ENCODE peak calls at places on chromosome 18, in eight cellular contexts. One of them, this sample, is unnamed.

GRCh38 chr18:48841381-48842258 is 109.1 kb downstream of the SMAD7 start:
- DNase-seq in sigmoid colon: no peak
- DNase-seq in cardiac fibroblast: peak; percentile 82
- DNase-seq in K562: peak; percentile 33
- DNase-seq in heart right ventricle: peak; percentile 58
- DNase-seq in small intestine: no peak
- DNase-seq in HCT116: no peak
- DNase-seq in body of pancreas: peak; percentile 65
- DNase-seq in this sample: peak; percentile 74

GRCh38 chr18:58785171-58785805 is 79.4 kb upstream of the ZNF532 start:
- DNase-seq in sigmoid colon: no peak
- DNase-seq in K562: no peak
- DNase-seq in HCT116: peak; percentile 88
- DNase-seq in body of pancreas: peak; percentile 32
- DNase-seq in cardiac fibroblast: peak; percentile 79
- DNase-seq in small intestine: peak; percentile 7
- DNase-seq in heart right ventricle: no peak
- DNase-seq in this sample: peak; percentile 77

GRCh38 chr18:50695431-50696176 is 124.2 kb downstream of the MRO start:
- DNase-seq in sigmoid colon: peak; percentile 47
- DNase-seq in body of pancreas: no peak
- DNase-seq in cardiac fibroblast: no peak
- DNase-seq in heart right ventricle: peak; percentile 36
- DNase-seq in HCT116: no peak
- DNase-seq in K562: no peak
- DNase-seq in small intestine: no peak
- DNase-seq in this sample: no peak

GRCh38 chr18:4204151-4204720 is 250.9 kb downstream of the DLGAP1 start:
- DNase-seq in body of pancreas: no peak
- DNase-seq in K562: no peak
- DNase-seq in HCT116: no peak
- DNase-seq in cardiac fibroblast: no peak
- DNase-seq in sigmoid colon: no peak
- DNase-seq in heart right ventricle: no peak
- DNase-seq in small intestine: no peak
- DNase-seq in this sample: no peak

GRCh38 chr18:2083691-2084090 is 487.6 kb downstream of the METTL4 start:
- DNase-seq in small intestine: no peak
- DNase-seq in cardiac fibroblast: no peak
- DNase-seq in heart right ventricle: peak; percentile 8
- DNase-seq in body of pancreas: no peak
- DNase-seq in sigmoid colon: no peak
- DNase-seq in HCT116: no peak
- DNase-seq in K562: peak; percentile 21
- DNase-seq in this sample: no peak

GRCh38 chr18:58496937-58497336 is 132.0 kb downstream of the ALPK2 start:
- DNase-seq in sigmoid colon: no peak
- DNase-seq in heart right ventricle: no peak
- DNase-seq in HCT116: peak; percentile 10
- DNase-seq in K562: peak; percentile 12
- DNase-seq in body of pancreas: no peak
- DNase-seq in small intestine: no peak
- DNase-seq in cardiac fibroblast: no peak
- DNase-seq in this sample: no peak

GRCh38 chr18:48290162-48290926 is 118.8 kb downstream of the ZBTB7C start:
- DNase-seq in cardiac fibroblast: no peak
- DNase-seq in K562: no peak
- DNase-seq in small intestine: no peak
- DNase-seq in sigmoid colon: no peak
- DNase-seq in heart right ventricle: no peak
- DNase-seq in HCT116: no peak
- DNase-seq in body of pancreas: no peak
- DNase-seq in this sample: no peak

GRCh38 chr18:76056467-76057194 is 438.4 kb downstream of the ZNF516 start:
- DNase-seq in heart right ventricle: peak; percentile 21
- DNase-seq in small intestine: no peak
- DNase-seq in HCT116: no peak
- DNase-seq in cardiac fibroblast: peak; percentile 36
- DNase-seq in body of pancreas: peak; percentile 35
- DNase-seq in sigmoid colon: peak; percentile 83
- DNase-seq in K562: no peak
- DNase-seq in this sample: peak; percentile 73

GRCh38 chr18:58556333-58557012 is 72.4 kb downstream of the ALPK2 start:
- DNase-seq in cardiac fibroblast: peak; percentile 70
- DNase-seq in K562: no peak
- DNase-seq in body of pancreas: peak; percentile 15
- DNase-seq in heart right ventricle: peak; percentile 47
- DNase-seq in HCT116: no peak
- DNase-seq in small intestine: peak; percentile 82
- DNase-seq in sigmoid colon: no peak
- DNase-seq in this sample: peak; percentile 44

GRCh38 chr18:48039769-48040215 is 109.3 kb upstream of the SMAD2 start:
- DNase-seq in sigmoid colon: peak; percentile 56
- DNase-seq in HCT116: no peak
- DNase-seq in small intestine: no peak
- DNase-seq in heart right ventricle: no peak
- DNase-seq in body of pancreas: no peak
- DNase-seq in cardiac fibroblast: no peak
- DNase-seq in K562: no peak
- DNase-seq in this sample: no peak

GRCh38 chr18:5627756-5628511 is 84.1 kb upstream of the EPB41L3 start:
- DNase-seq in K562: no peak
- DNase-seq in sigmoid colon: no peak
- DNase-seq in cardiac fibroblast: no peak
- DNase-seq in small intestine: peak; percentile 94
- DNase-seq in HCT116: no peak
- DNase-seq in heart right ventricle: no peak
- DNase-seq in body of pancreas: no peak
- DNase-seq in this sample: peak; percentile 1

GRCh38 chr18:49561377-49562193 is at the start of gene LIPG:
- DNase-seq in cardiac fibroblast: peak; percentile 85
- DNase-seq in body of pancreas: peak; percentile 59
- DNase-seq in heart right ventricle: no peak
- DNase-seq in small intestine: peak; percentile 98
- DNase-seq in sigmoid colon: no peak
- DNase-seq in HCT116: peak; percentile 57
- DNase-seq in K562: peak; percentile 79
- DNase-seq in this sample: peak; percentile 77

GRCh38 chr18:62596145-62597005 is 73.5 kb downstream of the ZCCHC2 start:
- DNase-seq in sigmoid colon: no peak
- DNase-seq in small intestine: no peak
- DNase-seq in body of pancreas: no peak
- DNase-seq in K562: no peak
- DNase-seq in HCT116: no peak
- DNase-seq in heart right ventricle: peak; percentile 23
- DNase-seq in cardiac fibroblast: no peak
- DNase-seq in this sample: no peak
- H3K4me3 ChIP-seq in sigmoid colon: peak overlapping the region; percentile 12
- H3K4me3 ChIP-seq in small intestine: peak overlapping the region; percentile 14
- H3K4me3 ChIP-seq in body of pancreas: no peak overlapping the region
- H3K4me3 ChIP-seq in K562: no peak overlapping the region
- H3K4me3 ChIP-seq in HCT116: no peak overlapping the region
- H3K4me3 ChIP-seq in heart right ventricle: peak overlapping the region; percentile 58
- H3K4me3 ChIP-seq in cardiac fibroblast: peak overlapping the region; percentile 14
- H3K4me3 ChIP-seq in this sample: peak overlapping the region; percentile 22

GRCh38 chr18:11148655-11149440 is 521 bp downstream of the PIEZO2 start:
- DNase-seq in sigmoid colon: no peak
- DNase-seq in HCT116: no peak
- DNase-seq in heart right ventricle: no peak
- DNase-seq in body of pancreas: no peak
- DNase-seq in K562: no peak
- DNase-seq in cardiac fibroblast: no peak
- DNase-seq in small intestine: no peak
- DNase-seq in this sample: no peak
- H3K4me3 ChIP-seq in sigmoid colon: peak overlapping the region; percentile 37
- H3K4me3 ChIP-seq in HCT116: no peak overlapping the region
- H3K4me3 ChIP-seq in heart right ventricle: peak overlapping the region; percentile 42
- H3K4me3 ChIP-seq in body of pancreas: peak overlapping the region; percentile 12
- H3K4me3 ChIP-seq in K562: no peak overlapping the region
- H3K4me3 ChIP-seq in cardiac fibroblast: peak overlapping the region; percentile 36
- H3K4me3 ChIP-seq in small intestine: peak overlapping the region; percentile 26
- H3K4me3 ChIP-seq in this sample: peak overlapping the region; percentile 27

DNA sequence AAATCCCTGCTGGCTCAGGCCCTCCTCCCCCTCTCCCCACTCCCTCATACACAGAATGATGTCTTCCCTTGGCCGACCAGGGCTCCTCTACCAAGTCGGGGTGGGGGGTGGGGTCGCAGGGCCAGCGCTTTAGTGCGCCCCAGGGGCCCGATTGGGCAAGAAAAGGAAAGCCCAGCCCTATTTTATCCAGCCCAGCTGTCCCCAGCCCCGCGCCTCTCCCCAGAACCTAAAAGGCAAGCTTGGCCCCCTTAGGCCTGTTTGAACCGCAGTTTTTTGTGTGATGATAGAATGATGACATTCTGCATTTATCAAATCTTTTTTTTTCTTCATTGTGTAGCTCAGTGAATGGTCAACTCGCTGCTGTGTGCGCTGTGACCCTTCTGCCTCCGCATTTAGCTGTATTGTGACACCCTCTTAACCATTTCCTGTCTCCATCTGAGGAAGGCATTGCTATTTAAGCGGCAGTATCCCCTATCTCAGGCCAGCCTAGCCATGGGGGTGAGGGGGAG is 231.4 kb downstream of the HAUS1 start:
- DNase-seq in HCT116: no peak
- DNase-seq in cardiac fibroblast: peak; percentile 23
- DNase-seq in K562: no peak
- DNase-seq in sigmoid colon: peak; percentile 58
- DNase-seq in heart right ventricle: no peak
- DNase-seq in small intestine: no peak
- DNase-seq in body of pancreas: no peak
- DNase-seq in this sample: peak; percentile 18
- H3K4me3 ChIP-seq in HCT116: no peak overlapping the region
- H3K4me3 ChIP-seq in cardiac fibroblast: no peak overlapping the region
- H3K4me3 ChIP-seq in K562: no peak overlapping the region
- H3K4me3 ChIP-seq in sigmoid colon: peak overlapping the region; percentile 56
- H3K4me3 ChIP-seq in heart right ventricle: peak overlapping the region; percentile 61
- H3K4me3 ChIP-seq in small intestine: no peak overlapping the region
- H3K4me3 ChIP-seq in body of pancreas: no peak overlapping the region
- H3K4me3 ChIP-seq in this sample: no peak overlapping the region

GRCh38 chr18:70295192-70295522 is 6.3 kb downstream of the SOCS6 start:
- DNase-seq in sigmoid colon: no peak
- DNase-seq in cardiac fibroblast: no peak
- DNase-seq in body of pancreas: no peak
- DNase-seq in heart right ventricle: no peak
- DNase-seq in K562: no peak
- DNase-seq in HCT116: no peak
- DNase-seq in small intestine: no peak
- DNase-seq in this sample: no peak

GRCh38 chr18:70294471-70295191 is 5.8 kb downstream of the SOCS6 start:
- DNase-seq in K562: no peak
- DNase-seq in cardiac fibroblast: no peak
- DNase-seq in small intestine: no peak
- DNase-seq in HCT116: no peak
- DNase-seq in body of pancreas: no peak
- DNase-seq in heart right ventricle: no peak
- DNase-seq in sigmoid colon: no peak
- DNase-seq in this sample: no peak

GRCh38 chr18:70296289-70296688 is 7.4 kb downstream of the SOCS6 start:
- DNase-seq in K562: peak; percentile 58
- DNase-seq in cardiac fibroblast: no peak
- DNase-seq in small intestine: no peak
- DNase-seq in sigmoid colon: no peak
- DNase-seq in body of pancreas: peak; percentile 53
- DNase-seq in HCT116: no peak
- DNase-seq in heart right ventricle: peak; percentile 21
- DNase-seq in this sample: peak; percentile 29

GRCh38 chr18:70295633-70296188 is 6.9 kb downstream of the SOCS6 start:
- DNase-seq in heart right ventricle: no peak
- DNase-seq in HCT116: no peak
- DNase-seq in sigmoid colon: no peak
- DNase-seq in cardiac fibroblast: no peak
- DNase-seq in body of pancreas: no peak
- DNase-seq in small intestine: no peak
- DNase-seq in K562: no peak
- DNase-seq in this sample: no peak

GRCh38 chr18:70296781-70297180 is 7.9 kb downstream of the SOCS6 start:
- DNase-seq in heart right ventricle: no peak
- DNase-seq in K562: no peak
- DNase-seq in HCT116: no peak
- DNase-seq in cardiac fibroblast: no peak
- DNase-seq in small intestine: no peak
- DNase-seq in body of pancreas: no peak
- DNase-seq in sigmoid colon: no peak
- DNase-seq in this sample: no peak
- H3K4me3 ChIP-seq in heart right ventricle: no peak overlapping the region
- H3K4me3 ChIP-seq in K562: peak overlapping the region; percentile 19
- H3K4me3 ChIP-seq in HCT116: no peak overlapping the region
- H3K4me3 ChIP-seq in cardiac fibroblast: no peak overlapping the region
- H3K4me3 ChIP-seq in small intestine: no peak overlapping the region
- H3K4me3 ChIP-seq in body of pancreas: no peak overlapping the region
- H3K4me3 ChIP-seq in sigmoid colon: no peak overlapping the region
- H3K4me3 ChIP-seq in this sample: no peak overlapping the region

DNA sequence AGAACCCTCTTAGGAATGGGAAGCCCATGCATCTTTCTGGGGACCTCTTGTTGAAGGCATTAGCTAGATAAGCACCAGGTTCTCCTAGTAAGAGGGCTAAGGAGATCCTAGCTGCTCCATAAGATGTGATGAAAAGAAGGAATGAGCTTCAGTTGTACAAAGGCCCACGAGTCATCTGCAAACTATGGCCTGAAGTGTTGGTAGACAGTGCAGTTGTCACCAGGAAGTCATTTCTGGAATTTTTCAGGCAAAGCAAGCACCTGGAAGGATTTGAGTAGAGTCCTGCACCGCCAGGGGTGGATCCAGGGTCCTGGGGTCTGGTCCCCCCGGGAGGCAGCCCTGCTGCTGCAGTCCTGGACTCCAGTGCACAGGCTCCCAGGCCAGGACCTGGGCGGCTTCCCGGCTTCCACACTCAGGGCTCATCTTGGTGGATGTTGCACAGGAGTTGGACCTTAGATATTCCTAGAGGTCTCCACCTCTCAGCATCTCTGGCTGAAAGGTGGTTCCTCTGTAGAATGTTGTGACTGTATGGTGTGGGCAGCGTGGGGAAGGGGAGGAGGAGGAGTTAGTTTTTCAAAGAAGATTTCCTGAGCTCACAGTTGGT is 85.3 kb downstream of the LDLRAD4 start:
- DNase-seq in sigmoid colon: no peak
- DNase-seq in body of pancreas: no peak
- DNase-seq in K562: no peak
- DNase-seq in HCT116: no peak
- DNase-seq in cardiac fibroblast: no peak
- DNase-seq in heart right ventricle: no peak
- DNase-seq in small intestine: no peak
- DNase-seq in this sample: no peak
- H3K4me3 ChIP-seq in sigmoid colon: no peak overlapping the region
- H3K4me3 ChIP-seq in body of pancreas: no peak overlapping the region
- H3K4me3 ChIP-seq in K562: no peak overlapping the region
- H3K4me3 ChIP-seq in HCT116: no peak overlapping the region
- H3K4me3 ChIP-seq in cardiac fibroblast: no peak overlapping the region
- H3K4me3 ChIP-seq in heart right ventricle: no peak overlapping the region
- H3K4me3 ChIP-seq in small intestine: no peak overlapping the region
- H3K4me3 ChIP-seq in this sample: no peak overlapping the region